ENCODE peak calls at places on chromosome 11, in six cellular contexts. Y is GM12891, M is K562, O is H1, L is HepG2, F is GM12878. N is an unnamed sample.

GRCh38 chr11:77040401-77040777 is 6.2 kb downstream of the B3GNT6 start:
- DNase-seq in O (no peak), M (no peak), Y (no peak), L (no peak), F (no peak), N (no peak)

GRCh38 chr11:1478544-1478943 is 8.0 kb downstream of the MOB2 start:
- DNase-seq in L (no peak), F (no peak), Y (no peak), M (no peak), O (no peak), N (no peak)

GRCh38 chr11:72814831-72815618 is 814 bp downstream of the ATG16L2 start:
- DNase-seq in L (peak; percentile 54), F (no peak), M (peak; percentile 71), O (no peak), Y (no peak), N (no peak)

GRCh38 chr11:830295-831131 is 2.2 kb upstream of the CD151 start:
- DNase-seq in M (no peak), F (no peak), L (peak; percentile 74), Y (no peak), O (no peak), N (peak; percentile 80)

GRCh38 chr11:18791175-18792065 is at the start of gene PTPN5:
- DNase-seq in Y (peak; percentile 23), F (no peak), L (no peak), O (peak; percentile 77), M (no peak), N (no peak)

GRCh38 chr11:132336781-132337535 is 966.5 kb downstream of the NTM start:
- DNase-seq in O (no peak), F (no peak), L (no peak), M (no peak), Y (no peak), N (no peak)

GRCh38 chr11:35969089-35970046 is 25.5 kb downstream of the LDLRAD3 start:
- DNase-seq in M (no peak), L (no peak), F (no peak), O (no peak), Y (no peak), N (no peak)

GRCh38 chr11:116788534-116788933 is 711 bp upstream of the ZPR1 start:
- DNase-seq in F (no peak), O (no peak), M (no peak), Y (no peak), L (no peak), N (no peak)

GRCh38 chr11:74932797-74933196 is 16.1 kb downstream of the XRRA1 start:
- DNase-seq in O (no peak), M (no peak), Y (no peak), L (no peak), F (no peak), N (no peak)

GRCh38 chr11:3217751-3218482 is 696 bp downstream of the MRGPRG start:
- DNase-seq in L (no peak), O (peak; percentile 49), F (no peak), M (no peak), Y (no peak), N (peak; percentile 11)

GRCh38 chr11:67071420-67072284 is 15.0 kb downstream of the RHOD start:
- DNase-seq in M (peak; percentile 88), Y (peak; percentile 94), L (peak; percentile 53), O (peak; percentile 96), F (no peak), N (peak; percentile 95)

GRCh38 chr11:3853935-3854659 is 1.4 kb upstream of the STIM1 start:
- DNase-seq in L (no peak), F (peak; percentile 86), M (no peak), Y (no peak), O (no peak), N (no peak)

GRCh38 chr11:44416776-44417175 is 106.8 kb upstream of the ALX4 start:
- DNase-seq in F (no peak), Y (no peak), L (no peak), M (no peak), O (no peak), N (no peak)

GRCh38 chr11:111540921-111541208 is 345 bp downstream of the LAYN start:
- DNase-seq in M (no peak), L (no peak), O (no peak), F (no peak), Y (no peak), N (no peak)

GRCh38 chr11:130312046-130312445 is 2.7 kb downstream of the ZBTB44 start:
- DNase-seq in F (no peak), L (no peak), O (no peak), Y (no peak), M (no peak), N (no peak)

GRCh38 chr11:122150484-122151124 is 34.6 kb upstream of the BLID start:
- DNase-seq in M (no peak), O (no peak), L (peak; percentile 72), F (no peak), Y (no peak), N (no peak)

GRCh38 chr11:47187723-47188122 is 1.5 kb upstream of the PACSIN3 start:
- DNase-seq in Y (no peak), M (no peak), F (no peak), L (no peak), O (no peak), N (no peak)

GRCh38 chr11:7286178-7286577 is 34.5 kb downstream of the SYT9 start:
- DNase-seq in F (no peak), O (no peak), L (no peak), M (no peak), Y (no peak), N (no peak)

GRCh38 chr11:72777755-72778278 is 16.0 kb downstream of the STARD10 start:
- DNase-seq in M (no peak), F (no peak), L (peak; percentile 90), O (no peak), Y (no peak), N (no peak)

GRCh38 chr11:304915-305833 is 2.4 kb upstream of the IFITM2 start:
- DNase-seq in F (no peak), Y (no peak), L (peak; percentile 61), O (no peak), M (peak; percentile 56), N (no peak)

GRCh38 chr11:129131361-129131760 is 60.8 kb downstream of the ARHGAP32 start:
- DNase-seq in Y (no peak), F (no peak), O (no peak), M (no peak), L (no peak), N (no peak)

GRCh38 chr11:72294566-72295395 is 50.8 kb upstream of the PHOX2A start:
- DNase-seq in L (no peak), F (no peak), O (peak; percentile 31), M (no peak), Y (no peak), N (no peak)

GRCh38 chr11:130166457-130166784 is 6.8 kb downstream of the ST14 start:
- DNase-seq in F (no peak), L (peak; percentile 33), M (no peak), O (no peak), Y (no peak), N (no peak)

GRCh38 chr11:127023991-127024390 is 23.4 kb upstream of the KIRREL3 start:
- DNase-seq in F (no peak), O (no peak), Y (no peak), M (no peak), L (no peak), N (no peak)

DNA sequence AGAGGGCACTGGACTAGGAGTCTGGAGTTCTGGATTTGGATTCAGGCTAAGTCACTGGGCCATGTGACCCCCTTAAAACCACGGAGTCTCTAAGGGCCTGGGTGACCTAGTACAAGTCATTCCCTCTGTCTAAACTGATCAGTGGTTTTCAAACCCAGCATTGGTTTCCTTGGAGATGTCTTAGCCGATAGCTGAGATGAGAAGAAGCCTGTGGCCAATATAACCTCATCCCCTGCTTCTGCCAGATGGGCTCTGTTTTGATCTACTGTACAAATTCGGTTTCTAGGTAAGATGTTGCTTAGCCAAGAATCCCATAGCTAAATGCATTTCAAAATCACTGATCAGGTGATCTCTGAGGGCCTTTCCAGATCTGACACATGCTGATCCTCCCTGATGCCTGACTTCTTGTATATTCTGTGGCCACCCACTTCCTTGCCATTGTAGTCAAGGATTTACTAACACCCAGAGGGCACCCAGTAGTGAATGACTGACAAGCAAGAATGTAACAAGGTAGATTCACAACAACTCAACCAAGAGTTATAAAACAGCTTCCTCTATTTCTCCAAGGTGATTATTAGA is 53.1 kb downstream of the GALNT18 start:
- DNase-seq in Y (no peak), M (no peak), F (peak; percentile 40), L (no peak), O (no peak), N (no peak)
- TF ChIP-seq TAF1 in Y (no peak), M (no peak), F (no peak), L (no peak), O (no peak), N (no peak)

DNA sequence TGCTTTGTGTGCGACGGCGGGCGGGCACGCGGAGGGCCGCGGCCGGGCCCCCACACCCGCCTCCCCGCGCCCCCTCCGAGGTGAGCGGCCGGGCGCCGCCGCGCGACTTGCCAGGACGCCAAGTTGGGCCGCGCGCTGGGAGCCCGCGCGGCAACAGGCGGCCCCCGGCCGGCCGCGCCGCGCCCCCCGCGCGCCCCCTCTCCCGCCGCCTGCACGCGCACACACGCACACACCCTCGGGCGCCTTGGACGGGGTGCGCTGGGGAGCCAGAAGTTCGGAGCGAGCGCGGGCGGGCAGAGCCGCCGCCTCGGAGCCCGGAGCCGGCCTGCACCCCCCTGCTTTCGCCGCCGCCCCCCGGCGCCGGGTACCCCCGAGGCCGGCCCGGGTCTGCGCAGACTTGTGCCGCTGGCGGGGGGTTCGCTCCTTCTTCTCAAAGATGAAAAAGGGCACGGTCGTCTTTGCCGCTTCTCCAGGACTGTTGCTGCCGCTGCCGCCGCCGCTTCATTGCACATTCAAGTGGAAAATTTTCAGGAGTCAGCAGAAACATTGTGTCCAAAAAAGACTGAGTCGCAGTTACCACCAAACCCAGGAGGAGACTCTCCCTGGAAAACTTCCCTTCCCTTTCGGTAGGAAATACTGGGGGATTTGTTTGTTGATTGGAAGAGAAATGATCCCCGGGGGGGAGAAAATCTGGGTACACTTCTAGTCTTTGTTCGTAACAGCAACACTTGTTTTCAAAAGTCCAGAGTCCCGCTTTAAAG is 895 bp downstream of the TEAD1 start:
- DNase-seq in F (no peak), Y (no peak), M (peak; percentile 57), L (no peak), O (no peak), N (no peak)
- TF ChIP-seq POLR2A in F (no peak), Y (no peak), M (no peak), L (no peak), O (no peak), N (no peak)

DNA sequence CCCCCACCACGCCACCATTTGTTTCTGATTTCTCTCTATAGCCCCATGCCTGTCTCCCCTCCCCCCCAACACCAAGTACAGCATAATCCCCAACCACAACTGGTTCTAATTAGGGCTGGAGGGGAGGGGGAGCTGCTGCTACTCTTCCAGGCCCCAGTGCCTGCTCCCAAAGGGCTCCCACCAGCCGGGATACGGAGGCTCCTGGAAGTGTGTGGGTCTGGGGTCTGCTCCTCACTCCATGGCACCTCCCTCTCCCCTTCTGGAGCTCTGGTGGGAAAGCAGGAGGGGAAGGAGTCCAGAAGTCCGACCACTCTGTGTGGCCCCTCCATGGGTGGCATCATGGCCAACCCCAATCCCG is 18.0 kb downstream of the BCL9L start:
- DNase-seq in O (no peak), F (no peak), L (no peak), Y (no peak), M (no peak), N (no peak)
- TF ChIP-seq TAF1 in O (no peak), F (no peak), L (no peak), Y (no peak), M (no peak), N (no peak)

DNA sequence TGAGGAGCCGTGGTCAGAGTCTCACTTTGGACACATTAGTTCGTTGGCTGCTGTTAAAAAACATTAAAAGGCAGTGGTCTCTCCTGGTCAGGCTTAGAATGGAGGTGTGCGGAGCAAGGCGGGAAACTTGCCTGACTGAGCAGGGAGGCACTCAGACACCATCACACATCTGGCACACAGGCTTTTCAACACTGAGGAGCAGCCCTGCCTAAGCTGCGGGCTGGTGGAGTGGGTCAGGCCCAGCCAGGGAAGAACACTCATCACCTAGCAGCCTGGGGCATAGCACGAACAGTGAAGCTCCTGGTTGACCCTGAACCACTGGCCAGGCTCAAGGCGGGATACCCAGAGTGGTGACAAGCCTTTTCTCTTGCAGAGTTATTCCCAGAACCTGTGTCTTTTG is 4.2 kb downstream of the KAT5 start:
- DNase-seq in M (no peak), L (no peak), Y (no peak), F (no peak), O (no peak), N (no peak)
- TF ChIP-seq POLR2A in M (peak; percentile 12), L (no peak), Y (no peak), F (no peak), O (no peak), N (no peak)

N was measured in GM12892.